ENCODE peak calls at places on chromosomes 13 and 19, in four cellular contexts. T, F, V and Q are unnamed samples.

GRCh38 chr19:51316688-51317087 is 5.2 kb downstream of the IGLON5 start:
- DNase-seq in T (no peak), F (no peak), V (no peak), Q (no peak)

GRCh38 chr19:55208880-55209429 is 346 bp downstream of the PTPRH start:
- DNase-seq in T (no peak), F (no peak), V (no peak), Q (no peak)

GRCh38 chr19:3977242-3978143 is 6.6 kb upstream of the DAPK3 start:
- DNase-seq in T (no peak), F (no peak), V (no peak), Q (peak; percentile 24)

GRCh38 chr19:3440082-3440481 is 40.2 kb downstream of the SMIM24 start:
- DNase-seq in T (no peak), F (peak; percentile 50), V (peak; percentile 24), Q (peak; percentile 72)

GRCh38 chr13:69324109-69324886 is 783.3 kb upstream of the ATXN8OS start:
- DNase-seq in T (no peak), F (no peak), V (no peak), Q (no peak)

GRCh38 chr13:102911336-102911735 is 65.5 kb downstream of the ERCC5 start:
- DNase-seq in T (no peak), F (no peak), V (no peak), Q (no peak)

GRCh38 chr13:46893221-46893620 is 3.6 kb downstream of the HTR2A start:
- DNase-seq in T (no peak), F (no peak), V (no peak), Q (no peak)

GRCh38 chr19:3785464-3785937 is 680 bp downstream of the MATK start:
- DNase-seq in T (no peak), F (no peak), V (no peak), Q (no peak)

GRCh38 chr19:9986787-9987281 is 23.5 kb downstream of the COL5A3 start:
- DNase-seq in T (no peak), F (peak; percentile 59), V (peak; percentile 91), Q (no peak)

GRCh38 chr19:54684537-54684936 is 21.8 kb downstream of the LILRB4 start:
- DNase-seq in T (no peak), F (no peak), V (peak; percentile 8), Q (no peak)

GRCh38 chr13:20624213-20624612 is 57.3 kb downstream of the IFT88 start:
- DNase-seq in T (no peak), F (no peak), V (no peak), Q (no peak)

GRCh38 chr13:42478531-42479156 is 95.3 kb upstream of the TNFSF11 start:
- DNase-seq in T (no peak), F (no peak), V (no peak), Q (peak; percentile 12)

GRCh38 chr19:43798546-43799409 is 3.5 kb downstream of the LYPD5 start:
- DNase-seq in T (no peak), F (no peak), V (no peak), Q (peak; percentile 15)

GRCh38 chr13:113158946-113159345 is 498 bp downstream of the PROZ start:
- DNase-seq in T (no peak), F (no peak), V (no peak), Q (no peak)

GRCh38 chr19:2391118-2391725 is 31.2 kb downstream of the TMPRSS9 start:
- DNase-seq in T (no peak), F (no peak), V (peak; percentile 73), Q (no peak)

GRCh38 chr19:18440421-18440877 is 2.5 kb upstream of the ISYNA1 start:
- DNase-seq in T (no peak), F (no peak), V (no peak), Q (no peak)

GRCh38 chr13:51803422-51804294 is at the start of gene DHRS12:
- DNase-seq in T (peak; percentile 98), F (peak; percentile 93), V (peak; percentile 86), Q (peak; percentile 91)

GRCh38 chr13:33218426-33218825 is 67.1 kb downstream of the STARD13 start:
- DNase-seq in T (no peak), F (no peak), V (no peak), Q (no peak)

GRCh38 chr13:75785130-75785529 is 149.0 kb downstream of the LMO7 start:
- DNase-seq in T (no peak), F (no peak), V (peak; percentile 39), Q (no peak)

GRCh38 chr19:5553892-5554291 is 13.9 kb downstream of the TINCR start:
- DNase-seq in T (no peak), F (no peak), V (no peak), Q (no peak)

GRCh38 chr13:40145139-40145538 is 489.7 kb downstream of the COG6 start:
- DNase-seq in T (no peak), F (no peak), V (no peak), Q (no peak)

GRCh38 chr19:58518261-58519086 is 1.1 kb downstream of the ZBTB45 start:
- DNase-seq in T (no peak), F (no peak), V (peak; percentile 11), Q (no peak)